ENCODE peak calls at places on chromosome 2, in ten cellular contexts. I is CD8-positive, alpha-beta T cell; P is AG04450; W is MCF 10A; X is WERI-Rb-1; R is mesothelial cell of epicardium; H is left lung; A is Peyer's patch; J is colonic mucosa; T is ovary. N is an unnamed sample.

GRCh38 chr2:8636691-8637636 is 44.9 kb upstream of the ID2 start:
- DNase-seq in I (no peak), R (peak), A (peak), W (no peak), J (no peak), X (no peak), T (peak), P (peak), H (peak), N (no peak)

GRCh38 chr2:170306293-170306873 is 128.4 kb downstream of the MYO3B start:
- DNase-seq in H (no peak), J (no peak), I (no peak), W (no peak), P (no peak), X (no peak), T (no peak), R (no peak), A (no peak), N (no peak)

GRCh38 chr2:180017764-180018163 is 10.7 kb upstream of the CWC22 start:
- DNase-seq in T (no peak), J (no peak), P (no peak), H (no peak), X (no peak), W (peak), A (no peak), I (no peak), R (no peak), N (peak)

GRCh38 chr2:108182489-108182888 is 57.3 kb upstream of the SULT1C3 start:
- DNase-seq in W (peak), A (no peak), P (no peak), T (no peak), I (no peak), H (no peak), R (no peak), X (peak), J (peak), N (no peak)

GRCh38 chr2:205563646-205564045 is 118.7 kb upstream of the NRP2 start:
- DNase-seq in I (no peak), P (no peak), X (peak), R (no peak), H (no peak), A (no peak), T (no peak), J (peak), W (peak), N (no peak)

GRCh38 chr2:214233164-214233563 is 177.7 kb upstream of the VWC2L start:
- DNase-seq in H (no peak), X (no peak), J (no peak), W (no peak), I (no peak), T (no peak), R (no peak), A (no peak), P (no peak), N (no peak)

GRCh38 chr2:223779877-223780276 is 57.5 kb downstream of the AP1S3 start:
- DNase-seq in J (peak), H (no peak), P (no peak), R (no peak), A (no peak), I (no peak), T (no peak), X (peak), W (peak), N (no peak)

GRCh38 chr2:90209806-90210205 is 1518.3 kb downstream of the RPIA start:
- DNase-seq in I (no peak), R (no peak), P (no peak), W (no peak), A (no peak), J (no peak), H (no peak), X (no peak), T (no peak), N (no peak)

GRCh38 chr2:206443735-206444527 is 599 bp downstream of the ADAM23 start:
- DNase-seq in X (peak), J (no peak), H (no peak), R (peak), P (no peak), I (no peak), T (peak), A (peak), W (no peak), N (no peak)

GRCh38 chr2:31129835-31130561 is 8.2 kb downstream of the GALNT14 start:
- DNase-seq in W (no peak), I (no peak), T (no peak), R (no peak), P (no peak), H (no peak), A (no peak), X (no peak), J (no peak), N (no peak)

GRCh38 chr2:178394816-178395215 is 56.2 kb downstream of the PRKRA start:
- DNase-seq in I (no peak), H (no peak), J (no peak), A (no peak), P (no peak), R (no peak), W (no peak), T (no peak), X (peak), N (no peak)

GRCh38 chr2:18047896-18048657 is 169.6 kb downstream of the KCNS3 start:
- DNase-seq in A (no peak), T (no peak), I (no peak), X (no peak), P (no peak), H (no peak), R (no peak), J (no peak), W (peak), N (no peak)

GRCh38 chr2:1795842-1796580 is 51.7 kb upstream of the PXDN start:
- DNase-seq in W (peak), X (peak), A (no peak), P (no peak), R (no peak), T (no peak), J (no peak), H (no peak), I (no peak), N (no peak)

GRCh38 chr2:222483513-222484039 is 59.2 kb downstream of the SGPP2 start:
- DNase-seq in R (no peak), J (peak), H (no peak), P (no peak), I (no peak), W (peak), X (peak), A (no peak), T (no peak), N (no peak)

GRCh38 chr2:232542715-232543467 is 3.4 kb downstream of the CHRNG start:
- DNase-seq in J (no peak), I (no peak), R (no peak), H (no peak), W (no peak), X (no peak), T (no peak), P (no peak), A (peak), N (no peak)

GRCh38 chr2:101820519-101820918 is 123.0 kb downstream of the MAP4K4 start:
- DNase-seq in W (peak), X (no peak), H (no peak), T (no peak), A (no peak), P (no peak), I (no peak), R (no peak), J (no peak), N (no peak)

GRCh38 chr2:144510206-144510991 is 9.5 kb downstream of the ZEB2 start:
- DNase-seq in R (no peak), X (no peak), W (no peak), P (peak), H (no peak), A (no peak), T (no peak), I (no peak), J (no peak), N (no peak)

GRCh38 chr2:11915650-11916049 is 169.2 kb downstream of the LPIN1 start:
- DNase-seq in H (no peak), J (no peak), I (no peak), X (no peak), W (no peak), A (no peak), T (no peak), R (no peak), P (no peak), N (no peak)

GRCh38 chr2:204021290-204022081 is 84.9 kb downstream of the ICOS start:
- DNase-seq in X (no peak), J (no peak), T (no peak), P (no peak), R (no peak), H (no peak), I (no peak), A (no peak), W (no peak), N (no peak)

GRCh38 chr2:175964195-175964594 is 37.9 kb downstream of the LNPK start:
- DNase-seq in R (no peak), A (no peak), X (peak), T (no peak), P (no peak), J (no peak), I (no peak), H (no peak), W (peak), N (no peak)

GRCh38 chr2:133362061-133362476 is 206.2 kb downstream of the NCKAP5 start:
- DNase-seq in I (no peak), H (no peak), P (peak), J (no peak), W (no peak), A (no peak), R (no peak), T (no peak), X (no peak), N (no peak)

GRCh38 chr2:237304763-237305514 is 109.0 kb downstream of the COL6A3 start:
- DNase-seq in A (no peak), W (peak), T (peak), H (no peak), R (no peak), X (no peak), J (no peak), P (no peak), I (no peak), N (no peak)

GRCh38 chr2:119305497-119306195 is 61.0 kb downstream of the C2orf76 start:
- DNase-seq in R (no peak), J (peak), X (no peak), I (no peak), A (no peak), W (no peak), H (no peak), T (no peak), P (no peak), N (no peak)

GRCh38 chr2:168096158-168096557 is 151.2 kb downstream of the STK39 start:
- DNase-seq in R (no peak), A (no peak), W (no peak), T (no peak), I (no peak), P (no peak), X (no peak), H (no peak), J (no peak), N (no peak)

GRCh38 chr2:10271509-10271908 is 31.2 kb upstream of the HPCAL1 start:
- DNase-seq in P (no peak), H (peak), J (peak), W (no peak), X (no peak), R (peak), T (no peak), I (no peak), A (peak), N (peak)

GRCh38 chr2:63814114-63814513 is 27.6 kb upstream of the UGP2 start:
- DNase-seq in A (no peak), H (no peak), X (no peak), P (no peak), J (no peak), T (no peak), W (no peak), R (no peak), I (no peak), N (no peak)

GRCh38 chr2:233346374-233346773 is 7.9 kb upstream of the DGKD start:
- DNase-seq in R (no peak), T (no peak), I (no peak), P (no peak), J (no peak), A (no peak), W (no peak), X (no peak), H (no peak), N (no peak)

GRCh38 chr2:142130111-142131015 is 453 bp downstream of the LRP1B start:
- DNase-seq in A (peak), H (peak), J (peak), W (peak), T (peak), X (peak), P (no peak), I (no peak), R (peak), N (peak)

GRCh38 chr2:72126186-72127100 is 21.2 kb downstream of the CYP26B1 start:
- DNase-seq in I (no peak), W (no peak), H (no peak), X (peak), A (no peak), J (peak), T (no peak), R (no peak), P (no peak), N (peak)

GRCh38 chr2:85998071-85998991 is 107.4 kb downstream of the POLR1A start:
- DNase-seq in R (peak), W (no peak), I (no peak), H (peak), T (peak), A (no peak), P (peak), X (no peak), J (no peak), N (peak)

GRCh38 chr2:126558029-126558428 is 97.9 kb upstream of the GYPC start:
- DNase-seq in T (no peak), P (no peak), J (no peak), W (no peak), H (no peak), R (no peak), X (no peak), A (no peak), I (no peak), N (no peak)
- TF ChIP-seq CTCF in T (no peak), P (no peak), J (no peak), W (no peak), H (no peak), R (no peak), X (no peak), A (no peak), I (no peak), N (no peak)

GRCh38 chr2:96916156-96917007 is 46.5 kb upstream of the SEMA4C start:
- DNase-seq in R (no peak), A (no peak), T (no peak), W (peak), H (no peak), J (no peak), P (no peak), X (no peak), I (no peak), N (no peak)
- TF ChIP-seq CTCF in R (no peak), A (no peak), T (no peak), W (no peak), H (no peak), J (no peak), P (no peak), X (no peak), I (no peak), N (peak)

DNA sequence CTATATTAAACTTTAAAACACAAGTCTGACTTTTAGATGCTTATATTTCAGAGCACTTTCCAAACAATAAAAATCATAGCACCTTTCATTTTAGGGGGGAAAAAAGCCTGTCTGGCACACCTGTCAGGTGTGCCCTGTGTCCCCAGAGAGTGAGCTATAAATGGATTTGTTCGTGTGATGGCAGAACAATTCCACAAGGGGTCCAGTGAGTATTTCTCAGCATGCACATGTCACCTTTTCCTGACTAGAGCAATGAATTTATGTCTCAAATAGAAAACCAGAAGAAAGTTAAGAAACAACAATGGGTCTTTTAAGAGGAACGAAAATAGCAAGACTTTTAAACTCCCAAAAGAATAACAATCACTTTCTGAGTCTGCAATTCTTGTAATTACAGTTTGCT is 55.9 kb downstream of the ACVR1C start:
- DNase-seq in X (no peak), W (peak), A (no peak), I (no peak), H (no peak), R (no peak), J (no peak), T (no peak), P (no peak), N (no peak)
- TF ChIP-seq CTCF in X (peak), W (peak), A (no peak), I (peak), H (peak), R (peak), J (no peak), T (no peak), P (no peak), N (peak)

DNA sequence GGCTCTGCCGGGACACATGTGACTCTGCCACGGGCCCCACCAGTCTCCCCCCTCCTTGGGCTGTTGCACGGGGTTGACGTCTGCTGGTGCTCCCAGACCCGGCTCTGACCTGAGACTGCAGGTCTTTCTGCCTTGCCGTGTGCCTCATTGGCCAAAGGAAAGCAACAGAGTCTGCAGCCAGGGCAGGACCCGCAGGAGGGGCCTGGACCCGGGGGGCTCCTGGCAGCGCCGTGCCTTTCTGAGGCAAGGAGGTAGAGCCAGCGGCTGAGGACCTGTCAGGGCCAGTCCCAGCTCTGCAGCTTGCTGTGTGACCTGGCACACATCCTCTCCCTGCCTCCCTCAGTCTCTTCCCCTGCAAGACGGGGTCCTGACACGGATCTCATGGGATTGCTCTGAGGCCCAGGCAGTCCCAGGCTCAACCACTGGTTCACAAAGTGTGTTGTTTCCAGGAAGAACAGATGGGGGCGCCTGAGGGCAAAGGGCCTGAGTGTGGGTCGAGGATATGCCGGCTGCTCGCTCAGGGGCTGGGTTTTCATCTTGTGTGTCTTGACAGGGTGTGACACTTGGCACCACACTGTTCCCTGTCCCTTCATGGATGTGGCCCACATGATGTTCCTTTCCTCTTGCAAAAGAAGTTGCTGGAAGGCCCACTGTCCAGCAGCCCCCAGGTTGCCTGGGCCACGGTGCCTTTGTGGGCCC is 9.0 kb downstream of the CAPN10 start:
- DNase-seq in A (peak), W (no peak), I (no peak), J (peak), H (peak), T (peak), R (peak), X (peak), P (no peak), N (no peak)
- TF ChIP-seq CTCF in A (no peak), W (peak), I (no peak), J (no peak), H (no peak), T (no peak), R (no peak), X (peak), P (peak), N (no peak)

DNA sequence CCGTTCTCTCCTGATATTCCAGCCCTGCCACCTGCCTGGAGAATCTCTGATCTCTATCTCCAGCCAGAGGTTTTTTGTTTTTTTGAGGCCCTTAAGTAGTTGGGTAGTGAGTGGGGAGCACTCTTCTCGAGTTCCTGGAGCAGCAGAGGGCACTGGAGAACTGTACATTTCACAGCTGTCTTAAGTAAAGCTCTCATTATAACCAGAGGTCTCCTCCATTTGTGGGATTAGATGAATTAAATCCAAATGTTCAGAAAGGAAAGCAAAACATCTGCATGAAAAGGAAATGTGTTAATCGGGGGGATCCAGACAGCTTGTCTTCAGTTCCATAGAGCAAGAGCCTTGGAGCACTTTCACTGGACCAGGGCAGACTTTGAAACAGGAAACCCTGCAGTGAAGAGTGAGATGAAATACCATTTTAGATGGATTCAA is 32.8 kb downstream of the AOX1 start:
- DNase-seq in I (no peak), H (no peak), W (peak), A (no peak), R (no peak), X (no peak), T (peak), P (no peak), J (no peak), N (no peak)
- TF ChIP-seq CTCF in I (no peak), H (peak), W (no peak), A (no peak), R (no peak), X (peak), T (no peak), P (peak), J (no peak), N (peak)

DNA sequence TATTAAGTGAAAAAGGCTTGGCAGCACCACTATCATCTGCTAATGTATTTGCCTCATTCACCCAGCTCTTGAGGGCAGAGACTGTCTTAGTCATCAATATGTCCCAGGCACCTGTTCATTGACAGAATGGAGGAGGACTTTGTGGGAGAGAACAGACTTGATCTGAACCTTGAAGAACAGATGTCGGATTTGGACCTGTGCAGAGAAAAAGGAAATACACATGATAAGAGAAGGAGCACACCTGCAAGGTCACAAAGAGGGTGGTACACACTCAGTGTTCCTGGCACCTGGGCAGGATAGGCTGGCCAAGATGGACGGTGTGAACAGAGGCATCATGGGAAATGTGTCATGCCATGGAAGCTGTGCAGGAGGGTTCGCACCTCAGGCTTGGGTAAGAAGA is 7.4 kb upstream of the MGAT4A start:
- DNase-seq in W (no peak), R (no peak), T (no peak), A (no peak), H (no peak), X (no peak), I (no peak), P (no peak), J (no peak), N (no peak)
- TF ChIP-seq CTCF in W (no peak), R (no peak), T (no peak), A (no peak), H (no peak), X (no peak), I (no peak), P (no peak), J (no peak), N (no peak)

N was measured in osteocyte.